ENCODE peak calls at places on chromosomes 16 and 17, in six cellular contexts. Q is stomach, I is epithelial cell of esophagus, R is AG10803, O is HL-60, K is left ventricle myocardium inferior. N is an unnamed sample.

GRCh38 chr17:40515011-40515410 is 13.6 kb upstream of the TNS4 start:
- DNase-seq in R (no peak), I (no peak), Q (no peak), O (no peak), K (no peak), N (no peak)

GRCh38 chr16:24645739-24646645 is 83.5 kb upstream of the TNRC6A start:
- DNase-seq in O (no peak), K (no peak), R (peak; percentile 99), Q (no peak), I (peak; percentile 98), N (no peak)

GRCh38 chr17:37510056-37510455 is 20.4 kb downstream of the DUSP14 start:
- DNase-seq in O (no peak), K (no peak), I (no peak), R (no peak), Q (no peak), N (no peak)

GRCh38 chr17:19426631-19427030 is 15.6 kb downstream of the RNF112 start:
- DNase-seq in O (no peak), K (no peak), R (no peak), Q (no peak), I (no peak), N (no peak)

GRCh38 chr17:54883939-54884338 is 16.7 kb upstream of the TOM1L1 start:
- DNase-seq in K (no peak), O (no peak), I (peak; percentile 62), R (no peak), Q (no peak), N (no peak)

GRCh38 chr17:75649687-75650086 is 16.5 kb downstream of the SMIM5 start:
- DNase-seq in I (no peak), K (no peak), R (no peak), Q (no peak), O (no peak), N (no peak)

GRCh38 chr17:68453991-68454665 is 3.2 kb downstream of the WIPI1 start:
- DNase-seq in O (no peak), R (no peak), I (no peak), K (no peak), Q (no peak), N (no peak)

GRCh38 chr16:12480916-12481315 is 322.8 kb downstream of the CPPED1 start:
- DNase-seq in K (no peak), R (no peak), Q (no peak), O (no peak), I (no peak), N (no peak)

GRCh38 chr17:75693500-75694481 is 26.7 kb downstream of the SAP30BP start:
- DNase-seq in I (peak; percentile 69), R (peak; percentile 98), O (no peak), Q (no peak), K (peak; percentile 82), N (peak; percentile 30)

GRCh38 chr17:10739341-10739905 is 9.6 kb upstream of the TMEM220 start:
- DNase-seq in R (no peak), Q (peak; percentile 28), O (no peak), I (no peak), K (no peak), N (peak; percentile 30)

GRCh38 chr16:24745791-24746190 is 16.3 kb downstream of the TNRC6A start:
- DNase-seq in R (no peak), K (no peak), I (no peak), O (peak; percentile 7), Q (no peak), N (no peak)

GRCh38 chr17:59284317-59284716 is 47.1 kb upstream of the YPEL2 start:
- DNase-seq in R (no peak), I (no peak), Q (no peak), O (no peak), K (no peak), N (no peak)

GRCh38 chr16:17070882-17071592 is 399.7 kb downstream of the XYLT1 start:
- DNase-seq in K (no peak), I (no peak), R (peak; percentile 23), Q (peak; percentile 49), O (peak; percentile 64), N (no peak)

GRCh38 chr16:84970447-84971127 is 40.7 kb downstream of the ZDHHC7 start:
- DNase-seq in R (peak; percentile 70), K (peak; percentile 78), O (peak; percentile 68), Q (peak; percentile 84), I (peak; percentile 83), N (peak; percentile 77)

GRCh38 chr17:74523308-74523707 is 8.0 kb downstream of the CD300LB start:
- DNase-seq in K (no peak), O (no peak), R (no peak), I (no peak), Q (no peak), N (no peak)

GRCh38 chr17:21090889-21091618 is 35.7 kb upstream of the DHRS7B start:
- DNase-seq in R (no peak), I (no peak), O (no peak), K (no peak), Q (no peak), N (no peak)

GRCh38 chr17:43720311-43721060 is 38.1 kb downstream of the SOST start:
- DNase-seq in K (peak; percentile 86), R (peak; percentile 66), I (peak; percentile 58), O (peak; percentile 53), Q (peak; percentile 78), N (peak; percentile 74)

GRCh38 chr17:8001976-8002645 is at the start of gene GUCY2D:
- DNase-seq in K (no peak), Q (no peak), I (no peak), O (peak; percentile 61), R (no peak), N (no peak)

GRCh38 chr16:20074089-20074956 is 633 bp upstream of the GPR139 start:
- DNase-seq in I (no peak), O (no peak), K (no peak), Q (no peak), R (no peak), N (peak; percentile 34)

GRCh38 chr16:58411736-58412614 is 19.7 kb downstream of the GINS3 start:
- DNase-seq in I (peak; percentile 80), O (no peak), Q (no peak), R (no peak), K (no peak), N (no peak)

GRCh38 chr17:42702446-42702845 is 20.1 kb downstream of the CNTNAP1 start:
- DNase-seq in K (no peak), R (no peak), I (no peak), Q (no peak), O (no peak), N (no peak)

GRCh38 chr17:60075981-60076380 is 2.7 kb downstream of the HEATR6 start:
- DNase-seq in O (no peak), R (no peak), Q (no peak), K (no peak), I (peak; percentile 67), N (no peak)

GRCh38 chr16:9844361-9844760 is 337.9 kb downstream of the GRIN2A start:
- DNase-seq in K (no peak), R (peak; percentile 66), O (no peak), I (no peak), Q (no peak), N (no peak)

GRCh38 chr17:77875881-77876509 is 82.5 kb upstream of the TNRC6C start:
- DNase-seq in K (no peak), I (no peak), R (peak; percentile 34), Q (no peak), O (no peak), N (no peak)

GRCh38 chr16:58501242-58502131 is 1.5 kb downstream of the NDRG4 start:
- DNase-seq in K (no peak), I (peak; percentile 20), O (no peak), Q (peak; percentile 51), R (no peak), N (peak; percentile 91)

GRCh38 chr16:57867000-57867561 is 64.8 kb upstream of the KIFC3 start:
- DNase-seq in O (no peak), Q (no peak), I (peak; percentile 15), R (no peak), K (no peak), N (no peak)

GRCh38 chr17:47850692-47851573 is at the start of gene SP6:
- DNase-seq in I (peak; percentile 92), R (peak; percentile 53), Q (peak; percentile 91), K (peak; percentile 35), O (peak; percentile 9), N (peak; percentile 81)
- TF ChIP-seq CTCF in I (no peak), R (no peak), Q (no peak), K (peak; percentile 46), O (no peak), N (no peak)

GRCh38 chr17:56715613-56716357 is 117.9 kb downstream of the C17orf67 start:
- DNase-seq in R (peak; percentile 80), O (peak; percentile 95), K (peak; percentile 66), Q (peak; percentile 80), I (peak; percentile 83), N (peak; percentile 84)
- TF ChIP-seq CTCF in R (peak; percentile 85), O (peak; percentile 74), K (peak; percentile 87), Q (peak; percentile 48), I (peak; percentile 79), N (peak; percentile 86)

GRCh38 chr17:71764507-71764906 is 356.3 kb upstream of the SOX9 start:
- DNase-seq in O (peak; percentile 2), Q (no peak), R (no peak), I (peak; percentile 41), K (no peak), N (peak; percentile 45)
- TF ChIP-seq CTCF in O (no peak), Q (no peak), R (peak; percentile 33), I (peak; percentile 54), K (peak; percentile 47), N (peak; percentile 41)

GRCh38 chr16:68328860-68329370 is 18.1 kb downstream of the PRMT7 start:
- DNase-seq in K (no peak), Q (no peak), R (no peak), I (no peak), O (no peak), N (no peak)
- TF ChIP-seq CTCF in K (peak; percentile 18), Q (no peak), R (no peak), I (no peak), O (no peak), N (peak; percentile 60)

GRCh38 chr16:26273607-26274006 is 581.8 kb downstream of the HS3ST4 start:
- DNase-seq in I (no peak), R (no peak), O (no peak), K (no peak), Q (no peak), N (no peak)
- TF ChIP-seq CTCF in I (no peak), R (no peak), O (no peak), K (no peak), Q (no peak), N (no peak)

GRCh38 chr17:82823004-82823403 is 16.8 kb downstream of the ZNF750 start:
- DNase-seq in I (no peak), K (no peak), Q (no peak), R (no peak), O (no peak), N (no peak)
- TF ChIP-seq CTCF in I (no peak), K (peak; percentile 32), Q (no peak), R (no peak), O (no peak), N (no peak)